ENCODE peak calls at places on chromosomes 7 and 10, in eight cellular contexts. D is mesendoderm, J is tibial artery, Y is NCI-H2107, N is AG08395, R is M059J, O is T-helper 17 cell, E is cardiac fibroblast. P is an unnamed sample.

GRCh38 chr7:98322331-98323260 is 41.1 kb downstream of the BRI3 start:
- DNase-seq in R (no peak), O (no peak), D (peak; percentile 43), N (no peak), Y (no peak), J (no peak), E (no peak), P (no peak)

GRCh38 chr7:23247602-23248335 is 1.2 kb downstream of the GPNMB start:
- DNase-seq in J (peak; percentile 46), E (peak; percentile 26), O (no peak), N (peak; percentile 38), D (peak; percentile 16), R (no peak), Y (no peak), P (no peak)

GRCh38 chr10:67606572-67606971 is 89.4 kb downstream of the CTNNA3 start:
- DNase-seq in E (peak; percentile 82), R (peak; percentile 46), N (no peak), D (peak; percentile 33), O (no peak), J (no peak), Y (no peak), P (no peak)

GRCh38 chr10:130795819-130796218 is 515.7 kb downstream of the TCERG1L start:
- DNase-seq in N (no peak), D (no peak), O (no peak), E (no peak), J (no peak), R (no peak), Y (no peak), P (no peak)

GRCh38 chr10:131981429-131982184 is at the start of gene BNIP3:
- DNase-seq in Y (peak; percentile 81), D (peak; percentile 93), N (peak; percentile 100), R (peak; percentile 91), J (peak; percentile 93), E (peak; percentile 97), O (peak; percentile 95), P (peak; percentile 96)

GRCh38 chr7:96414931-96415292 is 93.0 kb upstream of the SLC25A13 start:
- DNase-seq in N (peak; percentile 23), O (no peak), E (peak; percentile 34), D (peak; percentile 69), R (peak; percentile 47), Y (peak; percentile 39), J (no peak), P (no peak)

GRCh38 chr7:123966936-123967335 is 41.9 kb downstream of the SPAM1 start:
- DNase-seq in D (peak; percentile 56), R (no peak), N (no peak), E (peak; percentile 80), Y (no peak), J (no peak), O (no peak), P (no peak)

GRCh38 chr10:27482984-27483956 is 20.8 kb upstream of the RAB18 start:
- DNase-seq in R (peak; percentile 35), N (peak; percentile 32), Y (no peak), D (peak; percentile 65), E (no peak), O (no peak), J (no peak), P (no peak)

GRCh38 chr7:107920048-107920772 is 29.2 kb downstream of the DLD start:
- DNase-seq in O (no peak), D (no peak), E (peak; percentile 43), R (peak; percentile 30), Y (no peak), J (no peak), N (no peak), P (no peak)

GRCh38 chr7:137847418-137848050 is 760 bp upstream of the DGKI start:
- DNase-seq in J (no peak), D (peak; percentile 48), N (no peak), O (no peak), R (no peak), Y (no peak), E (no peak), P (no peak)

GRCh38 chr10:102613286-102613685 is 31.0 kb upstream of the TRIM8 start:
- DNase-seq in Y (no peak), D (no peak), R (no peak), O (no peak), E (no peak), N (no peak), J (no peak), P (no peak)

GRCh38 chr7:33722383-33723096 is 182.8 kb upstream of the BMPER start:
- DNase-seq in Y (no peak), R (peak; percentile 98), D (peak; percentile 99), N (peak; percentile 26), O (no peak), J (no peak), E (peak; percentile 92), P (no peak)

GRCh38 chr10:78656815-78657621 is 411.7 kb upstream of the ZMIZ1 start:
- DNase-seq in D (peak; percentile 3), Y (no peak), R (no peak), N (no peak), O (no peak), J (no peak), E (no peak), P (no peak)

GRCh38 chr10:50216894-50217293 is 34.4 kb downstream of the ASAH2 start:
- DNase-seq in E (peak; percentile 63), N (peak; percentile 10), D (peak; percentile 64), R (peak; percentile 55), Y (peak; percentile 68), O (no peak), J (no peak), P (no peak)

GRCh38 chr10:89894051-89894450 is 192.7 kb downstream of the KIF20B start:
- DNase-seq in N (no peak), J (no peak), E (peak; percentile 34), R (peak; percentile 27), D (no peak), Y (no peak), O (no peak), P (no peak)

GRCh38 chr7:105024734-105025133 is 10.7 kb downstream of the KMT2E start:
- DNase-seq in O (no peak), R (peak; percentile 68), E (peak; percentile 41), J (no peak), Y (no peak), N (no peak), D (no peak), P (no peak)

GRCh38 chr10:48601789-48602188 is 3.1 kb downstream of the ARHGAP22 start:
- DNase-seq in J (no peak), Y (no peak), N (no peak), O (no peak), R (no peak), E (no peak), D (no peak), P (no peak)

GRCh38 chr7:2384354-2385243 is 18.8 kb upstream of the CHST12 start:
- DNase-seq in D (no peak), Y (no peak), E (no peak), R (no peak), J (no peak), O (no peak), N (no peak), P (no peak)

GRCh38 chr7:69814421-69814962 is 216.2 kb downstream of the AUTS2 start:
- DNase-seq in D (peak; percentile 48), E (peak; percentile 47), R (peak; percentile 39), J (no peak), N (peak; percentile 91), Y (no peak), O (no peak), P (no peak)

GRCh38 chr7:137987563-137987962 is 14.3 kb downstream of the CREB3L2 start:
- DNase-seq in R (no peak), J (peak; percentile 7), N (no peak), O (no peak), Y (no peak), E (no peak), D (no peak), P (no peak)

GRCh38 chr7:121860953-121861352 is 12.0 kb upstream of the PTPRZ1 start:
- DNase-seq in O (no peak), J (no peak), R (no peak), E (no peak), Y (no peak), N (no peak), D (no peak), P (no peak)

GRCh38 chr7:27994639-27995038 is 186.0 kb downstream of the JAZF1 start:
- DNase-seq in D (no peak), R (peak; percentile 81), Y (peak; percentile 51), N (peak; percentile 66), O (no peak), J (no peak), E (no peak), P (no peak)

GRCh38 chr7:129098409-129099084 is 43.6 kb upstream of the TNPO3 start:
- DNase-seq in E (no peak), Y (no peak), R (no peak), J (no peak), N (no peak), O (no peak), D (no peak), P (no peak)

GRCh38 chr7:84302949-84303348 is 108.4 kb upstream of the SEMA3A start:
- DNase-seq in E (no peak), D (peak; percentile 12), Y (no peak), O (no peak), N (no peak), J (no peak), R (no peak), P (no peak)

GRCh38 chr10:79140906-79141305 is 72.1 kb downstream of the ZMIZ1 start:
- DNase-seq in J (no peak), D (no peak), Y (no peak), E (no peak), O (no peak), N (no peak), R (no peak), P (no peak)

GRCh38 chr10:126283307-126283706 is 105.0 kb downstream of the ADAM12 start:
- DNase-seq in D (no peak), Y (no peak), E (no peak), R (no peak), N (no peak), O (no peak), J (no peak), P (no peak)

GRCh38 chr7:38040831-38041230 is 120.4 kb downstream of the EPDR1 start:
- DNase-seq in O (no peak), D (no peak), Y (no peak), E (no peak), J (no peak), N (no peak), R (no peak), P (no peak)

GRCh38 chr10:1183033-1183396 is 126.8 kb downstream of the WDR37 start:
- DNase-seq in Y (no peak), D (no peak), R (no peak), N (no peak), O (no peak), E (no peak), J (no peak), P (no peak)

GRCh38 chr10:13206546-13207443 is 27.4 kb downstream of the UCMA start:
- DNase-seq in D (peak; percentile 36), Y (no peak), J (no peak), O (no peak), E (peak; percentile 76), N (peak; percentile 35), R (no peak), P (no peak)

GRCh38 chr10:100999742-101000601 is at the start of gene LZTS2:
- DNase-seq in E (no peak), Y (no peak), D (peak; percentile 58), O (no peak), R (peak; percentile 48), J (no peak), N (no peak), P (no peak)

GRCh38 chr10:129814681-129815646 is 149.1 kb downstream of the EBF3 start:
- DNase-seq in J (no peak), Y (no peak), O (no peak), R (no peak), N (no peak), D (peak; percentile 13), E (no peak), P (no peak)

GRCh38 chr10:88565072-88565471 is 18.0 kb downstream of the RNLS start:
- DNase-seq in J (no peak), N (peak; percentile 47), O (no peak), D (peak; percentile 13), E (peak; percentile 76), R (peak; percentile 41), Y (no peak), P (no peak)

GRCh38 chr10:7700577-7701125 is 2.5 kb upstream of the ITIH2 start:
- DNase-seq in J (no peak), N (no peak), R (peak; percentile 38), Y (no peak), O (no peak), D (no peak), E (no peak), P (no peak)

GRCh38 chr10:15879058-15879457 is 18.8 kb upstream of the MINDY3 start:
- DNase-seq in N (peak; percentile 63), E (peak; percentile 49), R (peak; percentile 24), D (peak; percentile 58), Y (no peak), O (no peak), J (no peak), P (no peak)